ENCODE peak calls at places on chromosomes 1 and 21, in eight cellular contexts. R is fibroblast of pulmonary artery, Y is dorsolateral prefrontal cortex, O is tibial nerve, I is epithelial cell of proximal tubule, C is esophagus squamous epithelium, F is GM13977, B is GM06990. J is an unnamed sample.

GRCh38 chr1:12052008-12052573 is 11.0 kb upstream of the TNFRSF8 start:
- DNase-seq in B (peak), Y (peak), O (peak), I (peak), F (peak), C (no peak), R (peak), J (peak)

GRCh38 chr1:185319152-185319501 is 2.1 kb upstream of the IVNS1ABP start:
- DNase-seq in Y (no peak), B (no peak), O (no peak), F (no peak), R (no peak), C (no peak), I (no peak), J (no peak)

GRCh38 chr1:87151500-87152421 is 176.9 kb upstream of the LMO4 start:
- DNase-seq in C (no peak), I (no peak), R (peak), F (peak), O (peak), Y (peak), B (peak), J (peak)

GRCh38 chr1:149844650-149845255 is 54.6 kb upstream of the BOLA1 start:
- DNase-seq in F (no peak), B (no peak), O (peak), Y (peak), R (no peak), I (no peak), C (no peak), J (no peak)

GRCh38 chr21:28152729-28153128 is 839.9 kb downstream of the LTN1 start:
- DNase-seq in R (no peak), I (no peak), C (no peak), Y (no peak), F (no peak), B (no peak), O (no peak), J (no peak)

GRCh38 chr21:45308211-45309068 is 20.7 kb upstream of the POFUT2 start:
- DNase-seq in C (no peak), I (no peak), O (no peak), Y (no peak), F (no peak), R (peak), B (no peak), J (peak)

GRCh38 chr1:245537992-245538391 is 383.2 kb downstream of the KIF26B start:
- DNase-seq in Y (no peak), O (no peak), R (peak), F (no peak), I (no peak), C (no peak), B (no peak), J (peak)

GRCh38 chr1:202007703-202008489 is 2.5 kb upstream of the ELF3 start:
- DNase-seq in C (no peak), B (no peak), I (no peak), F (no peak), O (no peak), Y (no peak), R (no peak), J (no peak)

GRCh38 chr1:66685670-66686069 is 66.6 kb upstream of the DYNLT5 start:
- DNase-seq in C (no peak), O (no peak), B (no peak), I (no peak), Y (no peak), R (no peak), F (no peak), J (peak)

GRCh38 chr1:176225485-176225884 is 18.4 kb upstream of the COP1 start:
- DNase-seq in R (no peak), O (no peak), F (no peak), Y (no peak), B (no peak), C (no peak), I (no peak), J (no peak)

GRCh38 chr1:17661546-17662157 is 93.5 kb upstream of the ACTL8 start:
- DNase-seq in O (peak), F (peak), I (no peak), Y (peak), R (peak), B (peak), C (no peak), J (peak)

GRCh38 chr21:35325953-35326352 is 276.9 kb upstream of the RUNX1 start:
- DNase-seq in Y (no peak), O (no peak), C (no peak), I (no peak), F (no peak), R (no peak), B (no peak), J (no peak)

GRCh38 chr1:215672482-215672881 is 105.4 kb downstream of the KCTD3 start:
- DNase-seq in B (no peak), R (no peak), I (no peak), O (no peak), C (no peak), F (no peak), Y (no peak), J (no peak)

GRCh38 chr21:37627074-37627473 is 260.5 kb downstream of the DYRK1A start:
- DNase-seq in C (no peak), O (no peak), F (no peak), B (no peak), Y (no peak), I (no peak), R (no peak), J (no peak)

GRCh38 chr1:154751690-154752089 is 118.4 kb downstream of the KCNN3 start:
- DNase-seq in C (no peak), F (no peak), Y (peak), O (no peak), I (no peak), B (no peak), R (peak), J (peak)

GRCh38 chr1:67719329-67720196 is 34.6 kb downstream of the GADD45A start:
- DNase-seq in B (no peak), I (no peak), C (no peak), O (no peak), Y (no peak), F (no peak), R (no peak), J (no peak)

GRCh38 chr1:205576011-205576410 is 55.8 kb downstream of the ELK4 start:
- DNase-seq in Y (peak), B (no peak), F (no peak), C (no peak), R (peak), O (no peak), I (no peak), J (no peak)

GRCh38 chr1:12480748-12481362 is 137.2 kb downstream of the DHRS3 start:
- DNase-seq in F (no peak), R (peak), Y (no peak), I (peak), B (peak), C (no peak), O (no peak), J (peak)

GRCh38 chr1:192448026-192448578 is 127.5 kb upstream of the RGS1 start:
- DNase-seq in R (no peak), B (no peak), F (no peak), C (no peak), Y (no peak), I (no peak), O (no peak), J (peak)

GRCh38 chr21:35352066-35352770 is 303.1 kb upstream of the RUNX1 start:
- DNase-seq in I (peak), B (no peak), C (no peak), R (peak), Y (no peak), F (no peak), O (no peak), J (peak)

GRCh38 chr1:204445860-204446412 is 34.3 kb upstream of the PPP1R15B start:
- DNase-seq in F (peak), C (no peak), I (no peak), B (peak), O (no peak), Y (peak), R (no peak), J (no peak)

GRCh38 chr1:51963592-51964308 is 26.8 kb downstream of the RAB3B start:
- DNase-seq in R (no peak), B (no peak), Y (no peak), I (no peak), F (no peak), O (no peak), C (no peak), J (no peak)

GRCh38 chr1:216186131-216186530 is 237.1 kb downstream of the USH2A start:
- DNase-seq in O (no peak), Y (no peak), R (no peak), C (no peak), I (no peak), F (no peak), B (no peak), J (no peak)

GRCh38 chr1:24728982-24729381 is 16.3 kb upstream of the CLIC4 start:
- DNase-seq in O (no peak), R (no peak), C (no peak), F (no peak), B (no peak), I (no peak), Y (no peak), J (no peak)

GRCh38 chr1:208134491-208134890 is 109.7 kb downstream of the PLXNA2 start:
- DNase-seq in O (no peak), I (no peak), R (no peak), C (no peak), B (no peak), Y (no peak), F (no peak), J (no peak)

GRCh38 chr1:196449459-196449858 is 158.8 kb downstream of the KCNT2 start:
- DNase-seq in Y (no peak), O (no peak), F (no peak), B (no peak), R (peak), I (no peak), C (no peak), J (no peak)

GRCh38 chr1:21758614-21759013 is 24.3 kb downstream of the USP48 start:
- DNase-seq in F (no peak), I (no peak), C (no peak), O (no peak), R (no peak), B (no peak), Y (no peak), J (no peak)

DNA sequence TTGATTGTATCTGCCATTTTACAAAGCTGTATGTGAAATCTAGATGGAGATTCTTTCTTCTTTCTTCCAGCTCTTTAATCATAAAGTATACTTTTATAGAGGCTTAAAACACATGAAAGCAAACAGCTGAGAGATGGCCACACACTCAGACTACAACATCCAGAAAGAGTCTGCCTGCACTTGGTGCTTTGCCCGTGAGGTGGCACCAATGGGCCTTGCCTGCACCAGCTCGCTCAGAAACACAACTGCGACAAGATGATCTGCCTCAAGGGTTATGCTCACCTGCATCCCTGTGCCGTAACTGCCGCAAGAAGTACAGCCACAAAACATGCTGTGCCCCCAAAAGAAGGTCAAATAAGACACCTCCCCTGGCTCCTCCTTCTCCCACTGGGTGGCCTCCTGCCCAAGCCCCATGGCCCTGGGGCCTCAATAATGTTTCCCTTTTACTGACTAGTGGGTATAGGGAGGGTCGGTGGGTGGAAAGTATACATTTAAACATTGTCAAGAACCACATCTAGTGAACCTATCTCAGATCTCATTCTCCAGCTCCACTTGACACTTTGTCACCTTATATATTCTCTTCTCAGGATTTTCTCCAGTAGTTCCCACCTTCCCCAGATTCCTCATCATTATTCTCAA is 66.7 kb upstream of the ANGPTL3 start:
- DNase-seq in R (peak), C (no peak), O (peak), B (no peak), I (no peak), Y (peak), F (no peak), J (peak)
- TF ChIP-seq CTCF in R (peak), C (peak), O (peak), B (no peak), I (peak), Y (peak), F (no peak), J (peak)

DNA sequence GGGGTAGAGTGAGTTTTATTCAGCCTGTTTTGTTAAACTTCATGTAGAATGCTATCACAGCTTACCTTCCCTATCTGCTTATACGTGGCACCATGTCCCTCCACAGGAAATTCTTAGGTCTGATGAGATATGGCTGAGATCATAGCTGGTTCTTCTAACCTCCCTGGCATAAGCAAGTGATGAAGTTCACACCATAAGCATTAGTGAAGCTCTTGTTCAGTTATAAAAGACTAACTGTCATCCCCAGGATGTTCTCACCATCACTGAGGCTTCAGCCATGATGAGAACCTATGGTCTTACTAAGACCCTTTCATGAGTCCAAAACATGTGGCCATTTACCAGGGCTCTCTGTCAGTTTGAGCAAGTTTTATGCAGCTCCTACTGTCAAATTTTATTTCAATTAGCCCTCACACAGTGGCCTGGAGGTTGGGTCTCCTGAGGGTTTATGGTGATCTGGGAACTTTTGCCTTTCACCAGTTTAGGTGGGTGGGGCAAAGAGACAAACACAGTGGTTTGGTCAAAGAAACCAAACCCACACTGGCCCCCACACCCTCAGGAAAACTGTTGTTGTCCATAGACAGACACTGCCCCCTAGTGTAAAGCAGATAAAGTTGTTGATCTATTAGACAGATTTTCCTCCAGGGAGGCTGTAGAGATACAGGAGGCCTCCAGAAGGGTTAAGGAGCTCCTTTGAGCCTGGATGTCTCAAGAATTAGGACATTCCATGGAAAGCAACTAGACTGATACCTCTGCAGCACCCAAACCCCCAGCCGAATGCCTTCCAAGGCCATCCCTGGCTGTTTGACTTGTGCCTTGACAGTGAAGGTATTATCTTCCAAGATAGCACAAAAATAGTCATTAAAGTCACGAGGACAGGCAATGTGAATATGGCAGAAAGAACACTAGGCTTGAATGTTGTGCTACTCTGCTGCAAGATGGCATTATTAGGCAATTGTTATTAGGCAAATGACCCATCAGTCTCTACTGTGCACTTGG is 5.0 kb downstream of the SLC22A15 start:
- DNase-seq in Y (peak), R (peak), F (peak), O (no peak), B (no peak), C (no peak), I (no peak), J (peak)
- TF ChIP-seq CTCF in Y (peak), R (peak), F (peak), O (peak), B (peak), C (peak), I (peak), J (peak)

GRCh38 chr1:22892789-22893188 is 79.9 kb downstream of the LACTBL1 start:
- DNase-seq in C (no peak), O (no peak), R (no peak), I (no peak), Y (no peak), F (no peak), B (no peak), J (no peak)
- TF ChIP-seq CTCF in C (no peak), O (no peak), R (no peak), I (no peak), Y (no peak), F (no peak), B (no peak), J (no peak)

GRCh38 chr1:159826436-159827101 is at the start of gene SLAMF8:
- DNase-seq in F (peak), I (no peak), C (no peak), O (peak), Y (peak), B (peak), R (peak), J (no peak)

GRCh38 chr1:159825564-159825963 is 1.1 kb upstream of the SLAMF8 start:
- DNase-seq in I (no peak), Y (no peak), F (no peak), R (no peak), B (no peak), O (no peak), C (no peak), J (no peak)

GRCh38 chr1:159823401-159823800 is 3.3 kb upstream of the SLAMF8 start:
- DNase-seq in R (no peak), F (no peak), I (no peak), Y (no peak), O (no peak), C (no peak), B (no peak), J (no peak)

GRCh38 chr1:159817276-159818041 is 9.2 kb upstream of the SLAMF8 start:
- DNase-seq in O (no peak), Y (no peak), R (peak), F (no peak), B (no peak), C (no peak), I (no peak), J (no peak)

GRCh38 chr1:159821171-159821867 is 5.4 kb upstream of the SLAMF8 start:
- DNase-seq in F (peak), Y (peak), R (no peak), C (no peak), I (no peak), O (no peak), B (no peak), J (no peak)
- TF ChIP-seq CTCF in F (peak), Y (peak), R (no peak), C (no peak), I (peak), O (no peak), B (no peak), J (no peak)

DNA sequence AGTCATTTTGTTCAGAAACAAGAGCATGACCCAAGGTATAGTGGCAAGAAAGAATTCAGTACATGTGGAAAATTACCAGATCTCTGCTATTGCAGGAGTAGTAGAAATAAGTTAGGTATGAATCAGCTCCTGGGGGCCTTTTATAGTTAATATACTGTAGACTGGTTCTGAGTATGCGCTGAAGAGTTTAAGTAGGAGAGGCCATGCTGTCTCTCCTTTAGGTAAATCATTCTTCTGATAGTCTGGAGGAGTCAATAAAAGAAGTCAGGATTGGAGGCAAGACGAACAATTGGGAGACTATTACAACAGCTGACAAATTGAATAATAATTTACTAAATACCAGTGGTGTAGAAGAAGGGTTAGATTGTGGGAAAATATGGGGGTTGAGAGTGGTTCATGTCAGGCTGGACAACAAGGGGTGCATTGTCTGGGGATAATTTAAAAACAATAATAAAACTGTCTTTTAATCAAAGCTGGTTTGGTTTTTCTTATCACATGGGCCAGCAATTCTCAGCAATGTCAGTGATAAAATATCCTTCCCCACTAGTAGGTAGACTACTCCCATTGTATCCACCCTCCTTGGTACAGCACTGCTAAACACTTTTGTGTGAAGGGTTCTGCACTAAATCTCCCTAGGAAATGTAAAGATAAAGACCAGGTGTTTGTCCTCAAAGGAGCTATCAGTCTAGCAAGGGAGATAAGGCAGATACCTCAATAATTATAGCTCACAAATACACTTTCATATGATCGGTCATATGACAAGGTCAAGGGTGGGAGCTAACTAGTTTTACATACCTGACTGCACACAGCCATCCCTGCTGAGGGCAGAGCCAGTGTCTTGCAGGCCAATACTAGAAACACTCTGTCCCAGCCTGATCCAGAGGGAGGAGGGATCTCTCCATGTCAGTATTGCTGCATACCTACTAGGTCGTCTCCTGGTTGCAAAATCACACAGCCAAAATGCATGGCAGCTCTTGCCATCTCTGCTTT is 299.8 kb downstream of the VAV3 start:
- DNase-seq in Y (no peak), R (no peak), O (no peak), C (no peak), F (no peak), B (no peak), I (no peak), J (no peak)
- TF ChIP-seq CTCF in Y (no peak), R (no peak), O (no peak), C (no peak), F (no peak), B (no peak), I (no peak), J (no peak)

GRCh38 chr1:53125623-53126360 is 16.6 kb downstream of the SLC1A7 start:
- DNase-seq in I (no peak), Y (no peak), C (no peak), B (no peak), O (peak), F (no peak), R (no peak), J (no peak)
- TF ChIP-seq CTCF in I (no peak), Y (no peak), C (no peak), B (no peak), O (no peak), F (no peak), R (no peak), J (no peak)

DNA sequence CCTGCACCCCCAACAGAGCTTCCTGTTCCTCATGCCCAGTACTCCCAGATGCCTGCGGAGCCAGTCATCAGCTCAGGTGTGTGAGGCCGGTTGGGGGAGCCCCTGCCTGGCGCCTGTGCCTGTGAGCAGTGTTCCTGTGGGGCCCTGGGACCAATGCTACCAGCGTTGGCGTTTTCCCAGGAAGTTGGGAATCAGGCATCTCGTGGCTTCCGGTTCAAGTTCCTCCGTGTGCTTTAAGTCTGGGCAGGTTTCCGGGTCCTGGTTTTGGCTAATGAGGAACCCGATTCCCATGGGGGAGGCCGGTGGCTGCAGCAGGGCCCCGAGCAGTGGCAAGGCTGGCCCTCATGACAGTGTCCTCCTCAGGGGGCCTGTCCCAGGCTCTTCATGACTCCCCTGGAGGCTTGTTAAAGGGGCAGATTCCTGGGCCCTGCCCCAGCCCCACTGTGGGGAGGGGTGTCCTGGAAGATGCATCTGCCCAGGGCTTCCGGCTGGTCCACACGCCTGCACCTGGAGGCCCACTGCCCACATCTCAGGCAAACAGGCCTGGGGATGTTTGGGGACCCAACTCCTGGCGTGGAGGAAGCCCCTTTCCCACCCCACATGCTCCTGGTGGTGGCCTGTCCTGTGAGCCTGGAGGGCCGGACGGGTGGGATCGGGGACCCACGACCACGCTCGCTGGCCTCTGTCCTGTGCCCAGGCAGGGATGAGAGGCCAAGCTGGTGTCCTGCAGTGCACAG is 26.2 kb downstream of the TP73 start:
- DNase-seq in F (no peak), Y (no peak), O (no peak), C (no peak), R (no peak), I (no peak), B (peak), J (no peak)
- TF ChIP-seq CTCF in F (no peak), Y (no peak), O (no peak), C (no peak), R (no peak), I (no peak), B (no peak), J (no peak)

J was measured in astrocyte.